ENCODE peak calls at places on chromosomes 16 and 17, in six cellular contexts. G is stomach, D is ascending aorta, S is sigmoid colon, Q is upper lobe of right lung, A is dorsolateral prefrontal cortex. F is an unnamed sample.

GRCh38 chr16:9102379-9102778 is 10.9 kb downstream of the HAPSTR1 start:
- DNase-seq in D (no peak), G (no peak), S (no peak), A (no peak), Q (no peak), F (no peak)

GRCh38 chr17:72556944-72557826 is 436.4 kb downstream of the SOX9 start:
- DNase-seq in G (peak; percentile 79), D (no peak), S (no peak), A (peak; percentile 63), Q (peak; percentile 79), F (peak; percentile 69)

GRCh38 chr16:59048876-59049275 is 314.8 kb upstream of the GOT2 start:
- DNase-seq in A (no peak), S (no peak), G (no peak), D (no peak), Q (no peak), F (no peak)

GRCh38 chr17:40963838-40964237 is 2.9 kb downstream of the KRT39 start:
- DNase-seq in D (no peak), Q (no peak), G (no peak), S (no peak), A (no peak), F (no peak)

GRCh38 chr16:2687531-2688308 is 5.4 kb downstream of the KCTD5 start:
- DNase-seq in G (no peak), A (no peak), Q (peak; percentile 53), D (no peak), S (peak; percentile 34), F (no peak)

GRCh38 chr17:7885357-7886226 is 3.0 kb upstream of the CHD3 start:
- DNase-seq in G (peak; percentile 39), D (peak; percentile 72), A (no peak), S (peak; percentile 80), Q (peak; percentile 81), F (no peak)

GRCh38 chr17:55158439-55158838 is 106.3 kb upstream of the HLF start:
- DNase-seq in A (no peak), D (no peak), Q (no peak), S (no peak), G (no peak), F (no peak)

GRCh38 chr17:43728081-43728480 is 30.5 kb downstream of the SOST start:
- DNase-seq in G (no peak), S (no peak), Q (no peak), A (no peak), D (no peak), F (no peak)

GRCh38 chr17:27477050-27477647 is 20.9 kb downstream of the KSR1 start:
- DNase-seq in Q (no peak), G (no peak), S (no peak), A (no peak), D (no peak), F (no peak)

GRCh38 chr17:30950669-30951399 is 20.0 kb upstream of the RNF135 start:
- DNase-seq in D (peak; percentile 80), A (peak; percentile 55), Q (peak; percentile 72), S (peak; percentile 87), G (peak; percentile 60), F (peak; percentile 69)

GRCh38 chr17:43917348-43918025 is 10.2 kb upstream of the MPP2 start:
- DNase-seq in S (no peak), D (peak; percentile 60), Q (peak; percentile 76), G (peak; percentile 30), A (no peak), F (peak; percentile 36)

GRCh38 chr16:37511-37910 is 15.9 kb downstream of the POLR3K start:
- DNase-seq in Q (no peak), D (no peak), G (no peak), A (no peak), S (no peak), F (no peak)

GRCh38 chr16:83713597-83713996 is 94.2 kb upstream of the HSBP1 start:
- DNase-seq in A (no peak), D (no peak), Q (no peak), G (no peak), S (no peak), F (no peak)

GRCh38 chr17:263271-263670 is 81.8 kb upstream of the DOC2B start:
- DNase-seq in A (no peak), Q (no peak), D (peak; percentile 19), S (peak; percentile 50), G (peak; percentile 11), F (no peak)

GRCh38 chr16:67707210-67707609 is 11.9 kb downstream of the GFOD2 start:
- DNase-seq in A (no peak), G (no peak), S (no peak), D (no peak), Q (no peak), F (no peak)

GRCh38 chr16:67708368-67708771 is 10.7 kb downstream of the GFOD2 start:
- DNase-seq in A (no peak), S (peak; percentile 32), Q (no peak), D (no peak), G (no peak), F (no peak)

GRCh38 chr16:67713647-67714273 is 5.4 kb downstream of the GFOD2 start:
- DNase-seq in D (no peak), S (no peak), G (no peak), A (no peak), Q (no peak), F (no peak)

GRCh38 chr16:67707790-67708189 is 11.3 kb downstream of the GFOD2 start:
- DNase-seq in D (no peak), A (no peak), S (peak; percentile 20), G (no peak), Q (no peak), F (no peak)

GRCh38 chr16:67709050-67709449 is 10.1 kb downstream of the GFOD2 start:
- DNase-seq in Q (no peak), G (no peak), S (peak; percentile 18), A (no peak), D (no peak), F (no peak)
- TF ChIP-seq CTCF in Q (no peak), G (no peak), S (no peak), A (no peak), D (no peak), F (no peak)

DNA sequence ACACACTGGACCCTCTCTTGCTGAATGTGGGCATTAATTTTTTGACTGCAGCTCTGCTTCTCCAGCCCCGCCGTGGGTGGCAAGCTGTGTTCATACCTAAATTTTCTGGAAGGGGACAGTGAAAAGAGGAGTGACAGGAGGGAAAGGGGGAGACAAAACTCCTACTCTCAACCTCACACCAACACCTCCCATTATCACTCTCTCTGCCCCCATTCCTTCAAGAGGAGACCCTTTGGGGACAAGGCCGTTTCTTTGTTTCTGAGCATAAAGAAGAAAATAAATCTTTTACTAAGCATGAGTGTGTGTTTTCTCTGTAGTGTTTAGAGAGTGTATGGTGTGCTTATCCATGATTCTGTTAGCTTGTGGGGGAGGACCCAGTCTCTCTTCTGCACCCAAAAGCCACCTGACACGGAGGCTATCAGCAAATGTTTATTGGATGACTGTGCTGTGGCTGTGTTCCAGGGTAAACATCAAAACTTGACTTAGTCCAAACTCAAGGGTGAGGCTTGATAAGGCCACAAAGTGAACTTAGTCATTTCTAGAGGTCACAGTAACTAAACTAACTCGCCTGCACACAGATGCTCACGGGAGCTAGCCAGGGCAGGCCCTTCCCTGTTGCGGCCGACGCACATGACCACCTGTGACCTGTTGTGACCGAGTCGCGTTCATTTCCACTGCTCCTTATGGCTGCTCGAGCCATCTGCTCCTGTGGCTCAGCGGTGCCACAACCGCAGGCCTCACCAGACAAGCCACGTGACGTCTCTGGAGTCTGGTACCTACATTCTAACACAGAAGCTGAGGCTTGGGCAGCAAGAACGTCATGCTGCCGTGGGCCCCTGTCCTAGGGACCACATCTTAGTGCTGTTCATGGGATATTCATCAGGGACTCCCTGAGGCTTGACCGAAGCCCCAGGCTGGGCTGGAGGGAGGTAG is 9.8 kb upstream of the MED11 start:
- DNase-seq in G (peak; percentile 92), D (no peak), S (no peak), A (no peak), Q (peak; percentile 83), F (no peak)
- H3K27ac ChIP-seq in G (peak overlapping the region; percentile 79), D (no peak overlapping the region), S (no peak overlapping the region), A (no peak overlapping the region), Q (peak overlapping the region; percentile 7), F (no peak overlapping the region)

GRCh38 chr17:29143894-29144293 is 36.3 kb downstream of the MYO18A start:
- DNase-seq in S (no peak), D (no peak), Q (no peak), A (no peak), G (no peak), F (no peak)
- TF ChIP-seq CTCF in S (no peak), D (no peak), Q (peak; percentile 40), A (peak; percentile 54), G (no peak), F (no peak)

GRCh38 chr17:81110488-81111040 is 54.7 kb upstream of the PVALEF start:
- DNase-seq in G (no peak), D (no peak), A (no peak), Q (no peak), S (no peak), F (no peak)
- H3K27ac ChIP-seq in G (no peak overlapping the region), D (no peak overlapping the region), A (peak overlapping the region; percentile 7), Q (no peak overlapping the region), S (no peak overlapping the region), F (peak overlapping the region; percentile 69)

DNA sequence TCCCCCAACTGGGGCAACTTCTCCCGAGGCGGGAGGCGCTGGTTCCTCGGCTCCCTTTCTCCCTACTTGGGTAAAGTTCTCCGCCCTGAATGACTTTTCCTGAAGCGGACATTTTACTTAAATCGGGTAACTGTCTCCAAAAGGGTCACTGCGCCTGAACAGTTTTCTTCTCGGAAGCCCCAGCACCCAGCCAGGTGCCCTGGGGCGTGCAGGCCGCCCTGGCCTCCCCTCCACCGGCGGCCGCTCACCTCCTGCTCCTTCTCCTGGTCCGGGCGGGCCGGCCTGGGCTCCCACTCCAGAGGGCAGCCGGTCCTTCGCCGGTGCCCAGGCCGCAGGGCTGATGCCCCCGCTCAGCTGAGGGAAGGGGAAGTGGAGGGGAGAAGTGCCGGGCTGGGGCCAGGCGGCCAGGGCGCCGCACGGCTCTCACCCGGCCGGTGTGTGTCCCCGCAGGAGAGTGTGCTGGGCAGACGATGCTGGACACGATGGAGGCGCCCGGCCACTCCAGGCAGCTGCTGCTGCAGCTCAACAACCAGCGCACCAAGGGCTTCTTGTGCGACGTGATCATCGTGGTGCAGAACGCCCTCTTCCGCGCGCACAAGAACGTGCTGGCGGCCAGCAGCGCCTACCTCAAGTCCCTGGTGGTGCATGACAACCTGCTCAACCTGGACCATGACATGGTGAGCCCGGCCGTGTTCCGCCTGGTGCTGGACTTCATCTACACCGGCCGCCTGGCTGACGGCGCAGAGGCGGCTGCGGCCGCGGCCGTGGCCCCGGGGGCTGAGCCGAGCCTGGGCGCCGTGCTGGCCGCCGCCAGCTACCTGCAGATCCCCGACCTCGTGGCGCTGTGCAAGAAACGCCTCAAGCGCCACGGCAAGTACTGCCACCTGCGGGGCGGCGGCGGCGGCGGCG is 1.6 kb downstream of the HIC1 start:
- DNase-seq in S (peak; percentile 75), G (no peak), D (no peak), A (no peak), Q (no peak), F (no peak)
- TF ChIP-seq CTCF in S (no peak), G (no peak), D (no peak), A (no peak), Q (no peak), F (no peak)

F was measured in tibial nerve.